ENCODE peak calls at places on chromosomes 1 and 21, in ten cellular contexts. One of them, this sample, is unnamed. For H3K36me3, the result is how much of the 10 kb centered on the place peaks cover.

GRCh38 chr1:98102369-98103030 is 181.7 kb upstream of the DPYD start:
- DNase-seq in lung: no peak
- DNase-seq in uterus: no peak
- DNase-seq in colonic mucosa: no peak
- DNase-seq in left lung: no peak
- DNase-seq in suprapubic skin: no peak
- DNase-seq in CD8-positive, alpha-beta T cell: no peak
- DNase-seq in heart right ventricle: no peak
- DNase-seq in HepG2: no peak
- DNase-seq in CD8-positive, alpha-beta memory T cell: no peak
- DNase-seq in this sample: no peak

GRCh38 chr1:32028746-32029145 is 15.1 kb downstream of the KHDRBS1 start:
- DNase-seq in CD8-positive, alpha-beta T cell: no peak
- DNase-seq in suprapubic skin: no peak
- DNase-seq in CD8-positive, alpha-beta memory T cell: no peak
- DNase-seq in colonic mucosa: no peak
- DNase-seq in uterus: no peak
- DNase-seq in left lung: no peak
- DNase-seq in heart right ventricle: no peak
- DNase-seq in lung: no peak
- DNase-seq in HepG2: no peak
- DNase-seq in this sample: no peak

GRCh38 chr1:153389978-153390879 is 644 bp downstream of the S100A8 start:
- DNase-seq in left lung: no peak
- DNase-seq in CD8-positive, alpha-beta memory T cell: no peak
- DNase-seq in colonic mucosa: peak
- DNase-seq in suprapubic skin: no peak
- DNase-seq in heart right ventricle: no peak
- DNase-seq in uterus: no peak
- DNase-seq in CD8-positive, alpha-beta T cell: no peak
- DNase-seq in HepG2: no peak
- DNase-seq in lung: no peak
- DNase-seq in this sample: no peak

GRCh38 chr21:38793926-38794713 is 11.6 kb upstream of the ETS2 start:
- DNase-seq in CD8-positive, alpha-beta memory T cell: no peak
- DNase-seq in left lung: no peak
- DNase-seq in HepG2: peak
- DNase-seq in colonic mucosa: no peak
- DNase-seq in heart right ventricle: no peak
- DNase-seq in uterus: no peak
- DNase-seq in lung: no peak
- DNase-seq in suprapubic skin: no peak
- DNase-seq in CD8-positive, alpha-beta T cell: no peak
- DNase-seq in this sample: no peak

GRCh38 chr1:29853716-29854330 is 617.5 kb downstream of the PTPRU start:
- DNase-seq in colonic mucosa: no peak
- DNase-seq in left lung: no peak
- DNase-seq in CD8-positive, alpha-beta memory T cell: no peak
- DNase-seq in heart right ventricle: no peak
- DNase-seq in uterus: no peak
- DNase-seq in lung: no peak
- DNase-seq in CD8-positive, alpha-beta T cell: no peak
- DNase-seq in suprapubic skin: no peak
- DNase-seq in HepG2: no peak
- DNase-seq in this sample: no peak

GRCh38 chr1:93701619-93702018 is 20.0 kb upstream of the BCAR3 start:
- DNase-seq in left lung: peak
- DNase-seq in CD8-positive, alpha-beta memory T cell: no peak
- DNase-seq in CD8-positive, alpha-beta T cell: no peak
- DNase-seq in HepG2: peak
- DNase-seq in uterus: no peak
- DNase-seq in suprapubic skin: no peak
- DNase-seq in heart right ventricle: no peak
- DNase-seq in colonic mucosa: no peak
- DNase-seq in lung: no peak
- DNase-seq in this sample: no peak

GRCh38 chr1:107251083-107251482 is 110.2 kb downstream of the NTNG1 start:
- DNase-seq in HepG2: no peak
- DNase-seq in heart right ventricle: no peak
- DNase-seq in lung: no peak
- DNase-seq in uterus: no peak
- DNase-seq in colonic mucosa: no peak
- DNase-seq in CD8-positive, alpha-beta T cell: no peak
- DNase-seq in CD8-positive, alpha-beta memory T cell: no peak
- DNase-seq in suprapubic skin: no peak
- DNase-seq in left lung: no peak
- DNase-seq in this sample: no peak

GRCh38 chr1:207259391-207259790 is 62.1 kb upstream of the CD55 start:
- DNase-seq in suprapubic skin: no peak
- DNase-seq in heart right ventricle: no peak
- DNase-seq in colonic mucosa: no peak
- DNase-seq in lung: no peak
- DNase-seq in HepG2: peak
- DNase-seq in CD8-positive, alpha-beta memory T cell: no peak
- DNase-seq in uterus: no peak
- DNase-seq in left lung: no peak
- DNase-seq in CD8-positive, alpha-beta T cell: no peak
- DNase-seq in this sample: no peak

GRCh38 chr1:3113741-3114056 is 44.7 kb downstream of the PRDM16 start:
- DNase-seq in HepG2: no peak
- DNase-seq in colonic mucosa: no peak
- DNase-seq in left lung: no peak
- DNase-seq in CD8-positive, alpha-beta T cell: no peak
- DNase-seq in lung: no peak
- DNase-seq in suprapubic skin: no peak
- DNase-seq in uterus: no peak
- DNase-seq in heart right ventricle: no peak
- DNase-seq in CD8-positive, alpha-beta memory T cell: no peak
- DNase-seq in this sample: no peak

GRCh38 chr1:220708929-220709801 is 19.0 kb downstream of the C1orf115 start:
- DNase-seq in HepG2: no peak
- DNase-seq in CD8-positive, alpha-beta memory T cell: no peak
- DNase-seq in lung: no peak
- DNase-seq in suprapubic skin: no peak
- DNase-seq in heart right ventricle: no peak
- DNase-seq in colonic mucosa: no peak
- DNase-seq in uterus: no peak
- DNase-seq in left lung: no peak
- DNase-seq in CD8-positive, alpha-beta T cell: no peak
- DNase-seq in this sample: no peak

GRCh38 chr1:179516976-179517705 is 58.6 kb downstream of the NPHS2 start:
- DNase-seq in lung: no peak
- DNase-seq in heart right ventricle: no peak
- DNase-seq in colonic mucosa: peak
- DNase-seq in uterus: no peak
- DNase-seq in HepG2: no peak
- DNase-seq in left lung: peak
- DNase-seq in CD8-positive, alpha-beta T cell: no peak
- DNase-seq in suprapubic skin: no peak
- DNase-seq in CD8-positive, alpha-beta memory T cell: no peak
- DNase-seq in this sample: no peak

GRCh38 chr1:204316164-204316563 is 43.6 kb downstream of the PLEKHA6 start:
- DNase-seq in left lung: no peak
- DNase-seq in CD8-positive, alpha-beta memory T cell: no peak
- DNase-seq in heart right ventricle: no peak
- DNase-seq in colonic mucosa: no peak
- DNase-seq in lung: no peak
- DNase-seq in uterus: no peak
- DNase-seq in CD8-positive, alpha-beta T cell: no peak
- DNase-seq in HepG2: no peak
- DNase-seq in suprapubic skin: no peak
- DNase-seq in this sample: no peak

GRCh38 chr1:167060141-167061072 is 29.8 kb downstream of the GPA33 start:
- DNase-seq in heart right ventricle: no peak
- DNase-seq in colonic mucosa: no peak
- DNase-seq in left lung: no peak
- DNase-seq in CD8-positive, alpha-beta T cell: no peak
- DNase-seq in uterus: no peak
- DNase-seq in HepG2: no peak
- DNase-seq in CD8-positive, alpha-beta memory T cell: no peak
- DNase-seq in suprapubic skin: no peak
- DNase-seq in lung: no peak
- DNase-seq in this sample: no peak

DNA sequence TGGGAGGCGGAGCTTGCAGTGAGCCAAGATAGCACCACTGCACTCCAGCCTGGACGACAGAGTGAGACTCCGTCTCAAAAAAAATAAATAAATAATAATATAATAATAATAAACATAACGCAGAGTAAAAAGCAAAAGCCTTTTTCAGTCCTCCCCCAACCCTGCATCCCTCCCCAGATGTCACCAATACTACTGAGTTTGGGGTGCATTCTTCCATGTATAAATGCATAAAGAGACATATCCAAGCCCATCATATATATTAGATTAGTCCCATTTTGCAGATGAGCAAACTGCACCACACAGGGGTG is 930 bp upstream of the ADAMTSL4 start:
- DNase-seq in HepG2: no peak
- DNase-seq in colonic mucosa: no peak
- DNase-seq in lung: no peak
- DNase-seq in CD8-positive, alpha-beta memory T cell: no peak
- DNase-seq in CD8-positive, alpha-beta T cell: no peak
- DNase-seq in heart right ventricle: no peak
- DNase-seq in suprapubic skin: no peak
- DNase-seq in left lung: no peak
- DNase-seq in uterus: no peak
- DNase-seq in this sample: no peak
- H3K27ac ChIP-seq in HepG2: peak
- H3K27ac ChIP-seq in colonic mucosa: peak
- H3K27ac ChIP-seq in lung: peak
- H3K27ac ChIP-seq in CD8-positive, alpha-beta memory T cell: peak
- H3K27ac ChIP-seq in CD8-positive, alpha-beta T cell: no peak
- H3K27ac ChIP-seq in heart right ventricle: no peak
- H3K27ac ChIP-seq in suprapubic skin: peak
- H3K27ac ChIP-seq in left lung: peak
- H3K27ac ChIP-seq in uterus: peak
- H3K27ac ChIP-seq in this sample: no peak

GRCh38 chr1:244854175-244854574 is 10.2 kb downstream of the HNRNPU start:
- DNase-seq in left lung: no peak
- DNase-seq in CD8-positive, alpha-beta T cell: no peak
- DNase-seq in HepG2: no peak
- DNase-seq in CD8-positive, alpha-beta memory T cell: peak
- DNase-seq in uterus: no peak
- DNase-seq in heart right ventricle: no peak
- DNase-seq in colonic mucosa: no peak
- DNase-seq in lung: no peak
- DNase-seq in suprapubic skin: no peak
- DNase-seq in this sample: peak
- H3K36me3 ChIP-seq in left lung: under half
- H3K36me3 ChIP-seq in CD8-positive, alpha-beta T cell: half or more
- H3K36me3 ChIP-seq in HepG2: under half
- H3K36me3 ChIP-seq in CD8-positive, alpha-beta memory T cell: half or more
- H3K36me3 ChIP-seq in uterus: under half
- H3K36me3 ChIP-seq in heart right ventricle: under half
- H3K36me3 ChIP-seq in colonic mucosa: under half
- H3K36me3 ChIP-seq in lung: under half
- H3K36me3 ChIP-seq in suprapubic skin: half or more
- H3K36me3 ChIP-seq in this sample: half or more

GRCh38 chr1:44407430-44408180 is 2.5 kb downstream of the RNF220 start:
- DNase-seq in CD8-positive, alpha-beta memory T cell: no peak
- DNase-seq in CD8-positive, alpha-beta T cell: no peak
- DNase-seq in suprapubic skin: no peak
- DNase-seq in HepG2: no peak
- DNase-seq in colonic mucosa: no peak
- DNase-seq in heart right ventricle: no peak
- DNase-seq in lung: no peak
- DNase-seq in left lung: peak
- DNase-seq in uterus: no peak
- DNase-seq in this sample: no peak
- H3K4me3 ChIP-seq in CD8-positive, alpha-beta memory T cell: no peak
- H3K4me3 ChIP-seq in CD8-positive, alpha-beta T cell: no peak
- H3K4me3 ChIP-seq in suprapubic skin: peak
- H3K4me3 ChIP-seq in HepG2: peak
- H3K4me3 ChIP-seq in colonic mucosa: no peak
- H3K4me3 ChIP-seq in heart right ventricle: peak
- H3K4me3 ChIP-seq in lung: no peak
- H3K4me3 ChIP-seq in left lung: peak
- H3K4me3 ChIP-seq in uterus: no peak
- H3K4me3 ChIP-seq in this sample: no peak

GRCh38 chr21:25939396-25939761 is 204.6 kb downstream of the GABPA start:
- DNase-seq in CD8-positive, alpha-beta memory T cell: no peak
- DNase-seq in HepG2: no peak
- DNase-seq in suprapubic skin: no peak
- DNase-seq in lung: no peak
- DNase-seq in heart right ventricle: no peak
- DNase-seq in uterus: no peak
- DNase-seq in CD8-positive, alpha-beta T cell: no peak
- DNase-seq in left lung: no peak
- DNase-seq in colonic mucosa: no peak
- DNase-seq in this sample: no peak
- H3K27ac ChIP-seq in CD8-positive, alpha-beta memory T cell: no peak
- H3K27ac ChIP-seq in HepG2: no peak
- H3K27ac ChIP-seq in suprapubic skin: no peak
- H3K27ac ChIP-seq in lung: no peak
- H3K27ac ChIP-seq in heart right ventricle: peak
- H3K27ac ChIP-seq in uterus: no peak
- H3K27ac ChIP-seq in CD8-positive, alpha-beta T cell: no peak
- H3K27ac ChIP-seq in left lung: no peak
- H3K27ac ChIP-seq in colonic mucosa: no peak
- H3K27ac ChIP-seq in this sample: no peak

GRCh38 chr1:39484564-39484963 is 6.9 kb upstream of the BMP8A start:
- DNase-seq in CD8-positive, alpha-beta T cell: no peak
- DNase-seq in suprapubic skin: no peak
- DNase-seq in lung: no peak
- DNase-seq in left lung: no peak
- DNase-seq in uterus: no peak
- DNase-seq in HepG2: no peak
- DNase-seq in CD8-positive, alpha-beta memory T cell: no peak
- DNase-seq in colonic mucosa: no peak
- DNase-seq in heart right ventricle: no peak
- DNase-seq in this sample: no peak
- H3K36me3 ChIP-seq in CD8-positive, alpha-beta T cell: under half
- H3K36me3 ChIP-seq in suprapubic skin: half or more
- H3K36me3 ChIP-seq in lung: under half
- H3K36me3 ChIP-seq in left lung: under half
- H3K36me3 ChIP-seq in uterus: under half
- H3K36me3 ChIP-seq in HepG2: under half
- H3K36me3 ChIP-seq in CD8-positive, alpha-beta memory T cell: under half
- H3K36me3 ChIP-seq in colonic mucosa: under half
- H3K36me3 ChIP-seq in heart right ventricle: under half
- H3K36me3 ChIP-seq in this sample: under half

GRCh38 chr21:14602418-14602987 is 56.4 kb upstream of the SAMSN1 start:
- DNase-seq in CD8-positive, alpha-beta T cell: no peak
- DNase-seq in uterus: no peak
- DNase-seq in left lung: no peak
- DNase-seq in HepG2: no peak
- DNase-seq in CD8-positive, alpha-beta memory T cell: no peak
- DNase-seq in heart right ventricle: no peak
- DNase-seq in lung: no peak
- DNase-seq in colonic mucosa: no peak
- DNase-seq in suprapubic skin: no peak
- DNase-seq in this sample: no peak
- H3K4me3 ChIP-seq in CD8-positive, alpha-beta T cell: peak
- H3K4me3 ChIP-seq in uterus: no peak
- H3K4me3 ChIP-seq in left lung: no peak
- H3K4me3 ChIP-seq in HepG2: no peak
- H3K4me3 ChIP-seq in CD8-positive, alpha-beta memory T cell: peak
- H3K4me3 ChIP-seq in heart right ventricle: peak
- H3K4me3 ChIP-seq in lung: no peak
- H3K4me3 ChIP-seq in colonic mucosa: no peak
- H3K4me3 ChIP-seq in suprapubic skin: no peak
- H3K4me3 ChIP-seq in this sample: peak

GRCh38 chr1:170032531-170033295 is 41.8 kb downstream of the KIFAP3 start:
- DNase-seq in colonic mucosa: no peak
- DNase-seq in uterus: no peak
- DNase-seq in suprapubic skin: no peak
- DNase-seq in left lung: no peak
- DNase-seq in CD8-positive, alpha-beta T cell: no peak
- DNase-seq in HepG2: no peak
- DNase-seq in heart right ventricle: no peak
- DNase-seq in lung: no peak
- DNase-seq in CD8-positive, alpha-beta memory T cell: no peak
- DNase-seq in this sample: no peak
- H3K27ac ChIP-seq in colonic mucosa: no peak
- H3K27ac ChIP-seq in uterus: no peak
- H3K27ac ChIP-seq in suprapubic skin: no peak
- H3K27ac ChIP-seq in left lung: no peak
- H3K27ac ChIP-seq in CD8-positive, alpha-beta T cell: no peak
- H3K27ac ChIP-seq in HepG2: no peak
- H3K27ac ChIP-seq in heart right ventricle: no peak
- H3K27ac ChIP-seq in lung: no peak
- H3K27ac ChIP-seq in CD8-positive, alpha-beta memory T cell: no peak
- H3K27ac ChIP-seq in this sample: no peak

This sample was measured in naive thymus-derived CD4-positive, alpha-beta T cell.